ENCODE peak calls at places on chromosomes 13 and 19, in five cellular contexts. Q, R, Z, N and J are unnamed samples.

GRCh38 chr19:36638862-36639510 is 27.7 kb downstream of the ZNF461 start:
- DNase-seq in Q (no peak), R (no peak), Z (no peak), N (no peak), J (no peak)

GRCh38 chr13:113926301-113926761 is 47.5 kb downstream of the C13orf46 start:
- DNase-seq in Q (no peak), R (peak), Z (no peak), N (no peak), J (peak)

GRCh38 chr13:113548778-113549621 is 35.6 kb upstream of the TFDP1 start:
- DNase-seq in Q (no peak), R (peak), Z (peak), N (peak), J (no peak)

GRCh38 chr13:97310809-97311436 is 88.8 kb downstream of the MBNL2 start:
- DNase-seq in Q (no peak), R (no peak), Z (no peak), N (no peak), J (no peak)

GRCh38 chr19:51441410-51442390 is 16.6 kb downstream of the SIGLEC8 start:
- DNase-seq in Q (no peak), R (no peak), Z (no peak), N (no peak), J (no peak)

GRCh38 chr13:27283906-27284523 is 13.4 kb downstream of the RASL11A start:
- DNase-seq in Q (no peak), R (no peak), Z (no peak), N (no peak), J (no peak)

GRCh38 chr13:85194482-85194881 is 604.7 kb downstream of the SLITRK6 start:
- DNase-seq in Q (no peak), R (no peak), Z (no peak), N (no peak), J (no peak)

GRCh38 chr19:42198676-42199439 is 18.6 kb downstream of the DEDD2 start:
- DNase-seq in Q (no peak), R (no peak), Z (peak), N (no peak), J (no peak)

GRCh38 chr13:54958781-54959180 is 1930.2 kb downstream of the OLFM4 start:
- DNase-seq in Q (no peak), R (no peak), Z (no peak), N (no peak), J (no peak)

GRCh38 chr19:33815410-33816340 is 19.0 kb downstream of the KCTD15 start:
- DNase-seq in Q (no peak), R (no peak), Z (peak), N (no peak), J (no peak)

GRCh38 chr19:53394522-53394973 is 401 bp upstream of the ZNF765 start:
- DNase-seq in Q (peak), R (no peak), Z (peak), N (peak), J (no peak)

GRCh38 chr13:97366172-97366688 is 67.7 kb upstream of the RAP2A start:
- DNase-seq in Q (no peak), R (no peak), Z (no peak), N (no peak), J (no peak)

GRCh38 chr19:15114153-15114540 is 6.9 kb downstream of the SYDE1 start:
- DNase-seq in Q (no peak), R (no peak), Z (no peak), N (no peak), J (no peak)

GRCh38 chr13:62510906-62511655 is 1095.4 kb upstream of the PCDH20 start:
- DNase-seq in Q (no peak), R (no peak), Z (no peak), N (no peak), J (no peak)

GRCh38 chr13:101397742-101398141 is 18.6 kb downstream of the NALCN start:
- DNase-seq in Q (no peak), R (no peak), Z (no peak), N (no peak), J (peak)

GRCh38 chr19:38665219-38665931 is 17.9 kb downstream of the ACTN4 start:
- DNase-seq in Q (no peak), R (no peak), Z (no peak), N (no peak), J (no peak)

GRCh38 chr13:95440441-95441088 is 112.0 kb upstream of the CLDN10 start:
- DNase-seq in Q (no peak), R (no peak), Z (no peak), N (no peak), J (no peak)

GRCh38 chr19:2119916-2120785 is 23.4 kb downstream of the IZUMO4 start:
- DNase-seq in Q (no peak), R (no peak), Z (no peak), N (no peak), J (no peak)

GRCh38 chr13:31201341-31202024 is 1.7 kb downstream of the B3GLCT start:
- DNase-seq in Q (no peak), R (no peak), Z (no peak), N (peak), J (peak)

GRCh38 chr19:19059837-19060611 is 3.8 kb upstream of the SLC25A42 start:
- DNase-seq in Q (no peak), R (no peak), Z (no peak), N (no peak), J (no peak)

GRCh38 chr13:80235559-80236296 is 105.2 kb downstream of the SPRY2 start:
- DNase-seq in Q (no peak), R (no peak), Z (no peak), N (no peak), J (no peak)

GRCh38 chr19:52673014-52673413 is 34.9 kb upstream of the ZNF83 start:
- DNase-seq in Q (no peak), R (no peak), Z (no peak), N (no peak), J (no peak)

GRCh38 chr13:44819245-44819644 is 170.0 kb downstream of the NUFIP1 start:
- DNase-seq in Q (no peak), R (no peak), Z (peak), N (no peak), J (no peak)

GRCh38 chr19:48290341-48290922 is 20.6 kb downstream of the ZNF114 start:
- DNase-seq in Q (peak), R (no peak), Z (peak), N (peak), J (no peak)

GRCh38 chr19:47539747-47540311 is 25.0 kb upstream of the NAPA start:
- DNase-seq in Q (no peak), R (no peak), Z (no peak), N (no peak), J (no peak)

GRCh38 chr13:42495256-42495655 is 78.7 kb upstream of the TNFSF11 start:
- DNase-seq in Q (no peak), R (no peak), Z (no peak), N (no peak), J (no peak)

GRCh38 chr19:16527971-16528521 is 14.2 kb downstream of the CHERP start:
- DNase-seq in Q (peak), R (peak), Z (peak), N (peak), J (no peak)

GRCh38 chr13:89307278-89307677 is 1636.1 kb downstream of the SLITRK5 start:
- DNase-seq in Q (no peak), R (no peak), Z (no peak), N (no peak), J (no peak)

GRCh38 chr19:31102674-31103073 is 246.6 kb downstream of the TSHZ3 start:
- DNase-seq in Q (no peak), R (no peak), Z (no peak), N (no peak), J (no peak)

GRCh38 chr19:50332014-50332263 is 2.8 kb upstream of the KCNC3 start:
- DNase-seq in Q (no peak), R (no peak), Z (no peak), N (no peak), J (no peak)

GRCh38 chr19:33098023-33098652 is 17.2 kb downstream of the GPATCH1 start:
- DNase-seq in Q (no peak), R (peak), Z (no peak), N (no peak), J (no peak)

GRCh38 chr19:16375936-16376185 is 51.2 kb downstream of the KLF2 start:
- DNase-seq in Q (no peak), R (no peak), Z (no peak), N (no peak), J (no peak)

GRCh38 chr19:6421075-6422014 is 3.3 kb downstream of the KHSRP start:
- DNase-seq in Q (no peak), R (no peak), Z (no peak), N (no peak), J (no peak)

GRCh38 chr13:25172303-25172630 is 179 bp upstream of the AMER2 start:
- DNase-seq in Q (peak), R (no peak), Z (no peak), N (no peak), J (no peak)

GRCh38 chr13:25169951-25170553 is 2.0 kb downstream of the AMER2 start:
- DNase-seq in Q (no peak), R (no peak), Z (no peak), N (no peak), J (no peak)

GRCh38 chr13:25170554-25171107 is 1.5 kb downstream of the AMER2 start:
- DNase-seq in Q (peak), R (no peak), Z (peak), N (no peak), J (no peak)

GRCh38 chr13:25171517-25172302 is at the start of gene AMER2:
- DNase-seq in Q (peak), R (no peak), Z (peak), N (peak), J (no peak)

DNA sequence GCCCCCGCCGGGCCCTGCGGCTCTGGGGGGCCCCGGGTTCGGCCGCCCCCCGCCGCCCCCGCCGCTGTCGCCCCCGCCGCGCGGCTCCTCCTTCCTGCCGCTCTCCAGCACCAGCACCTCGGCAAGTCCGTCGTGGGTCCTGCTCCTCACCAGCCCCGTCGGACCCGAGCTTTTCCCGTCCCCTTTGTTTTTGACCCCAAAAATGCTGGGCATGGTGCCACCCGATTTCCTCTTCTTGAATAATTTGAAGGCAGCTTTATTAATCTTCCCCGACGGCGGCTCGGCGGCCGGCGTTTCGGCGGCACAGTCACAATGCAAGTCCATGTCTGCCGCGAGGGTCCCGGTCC is 945 bp downstream of the AMER2 start:
- DNase-seq in Q (no peak), R (no peak), Z (no peak), N (no peak), J (no peak)
- H3K4me3 ChIP-seq in Q (peak), R (peak), Z (peak), N (peak), J (peak)

GRCh38 chr19:45763691-45764294 is 5.3 kb downstream of the SIX5 start:
- DNase-seq in Q (no peak), R (no peak), Z (no peak), N (no peak), J (no peak)
- H3K4me3 ChIP-seq in Q (no peak), R (no peak), Z (no peak), N (no peak), J (no peak)

GRCh38 chr13:32256243-32256642 is 58.9 kb downstream of the ZAR1L start:
- DNase-seq in Q (no peak), R (no peak), Z (no peak), N (no peak), J (no peak)
- H3K4me3 ChIP-seq in Q (no peak), R (no peak), Z (no peak), N (no peak), J (no peak)

DNA sequence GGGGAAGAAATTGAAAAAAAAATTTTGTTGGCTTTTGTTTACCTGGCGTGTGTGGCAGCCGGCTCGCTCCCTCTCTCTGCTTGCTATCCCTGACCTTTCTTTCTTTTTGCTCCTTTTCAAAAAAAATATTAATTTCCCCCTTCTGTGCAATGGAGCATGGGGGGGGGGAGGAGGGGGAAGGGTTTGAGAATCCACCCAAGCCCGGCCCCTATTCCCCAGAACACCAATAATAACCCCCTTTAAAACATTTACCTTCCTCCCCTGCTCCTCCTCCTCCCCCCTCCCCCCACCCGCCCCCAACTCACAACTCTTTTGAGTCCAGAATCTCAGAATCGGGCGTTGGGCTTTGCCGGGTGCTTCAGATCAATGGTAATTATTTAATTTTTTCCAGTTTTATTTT is 28.4 kb downstream of the NFIX start:
- DNase-seq in Q (no peak), R (no peak), Z (no peak), N (no peak), J (no peak)
- H3K4me3 ChIP-seq in Q (no peak), R (peak), Z (peak), N (peak), J (peak)

GRCh38 chr19:12800873-12801465 is 631 bp downstream of the PRDX2 start:
- DNase-seq in Q (peak), R (peak), Z (peak), N (no peak), J (no peak)

GRCh38 chr19:12799723-12800343 is 1.8 kb downstream of the PRDX2 start:
- DNase-seq in Q (no peak), R (no peak), Z (no peak), N (no peak), J (no peak)

GRCh38 chr19:12802267-12803106 is 618 bp downstream of the THSD8 start:
- DNase-seq in Q (no peak), R (no peak), Z (no peak), N (no peak), J (no peak)

GRCh38 chr19:12801466-12802266 is at the start of the genes PRDX2 and THSD8:
- DNase-seq in Q (peak), R (peak), Z (peak), N (peak), J (no peak)

DNA sequence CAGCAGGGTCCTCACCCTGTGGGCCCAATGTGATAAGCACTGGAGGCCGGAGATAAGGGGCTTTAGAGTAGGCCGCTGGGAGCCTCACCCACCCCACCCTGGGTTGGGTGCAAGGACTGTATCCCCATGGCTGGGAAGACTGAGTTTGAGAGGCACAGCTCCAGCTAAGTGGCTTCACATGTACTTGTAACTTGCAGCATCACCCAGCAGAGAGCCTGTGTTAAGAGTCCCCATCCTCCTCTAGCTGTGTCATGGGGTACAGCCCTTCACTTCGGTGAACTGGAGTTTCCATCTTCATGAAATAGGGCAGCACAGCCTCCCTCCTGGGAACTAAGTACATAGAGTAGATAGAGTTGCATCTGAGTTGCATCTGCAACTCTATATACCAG is 1.3 kb downstream of the PRDX2 start:
- DNase-seq in Q (no peak), R (no peak), Z (no peak), N (no peak), J (no peak)
- H3K4me3 ChIP-seq in Q (peak), R (peak), Z (peak), N (peak), J (peak)

GRCh38 chr19:7870571-7871279 is 3.5 kb downstream of the PRR36 start:
- DNase-seq in Q (peak), R (peak), Z (peak), N (peak), J (no peak)

GRCh38 chr19:7868671-7869452 is 5.3 kb downstream of the PRR36 start:
- DNase-seq in Q (peak), R (peak), Z (peak), N (no peak), J (no peak)

GRCh38 chr19:7869453-7869909 is 4.7 kb downstream of the PRR36 start:
- DNase-seq in Q (peak), R (peak), Z (peak), N (no peak), J (no peak)

GRCh38 chr19:7871280-7871529 is 3.0 kb downstream of the PRR36 start:
- DNase-seq in Q (no peak), R (no peak), Z (no peak), N (no peak), J (no peak)

GRCh38 chr19:7869910-7870511 is 4.2 kb downstream of the PRR36 start:
- DNase-seq in Q (peak), R (no peak), Z (peak), N (peak), J (no peak)
- H3K4me3 ChIP-seq in Q (peak), R (peak), Z (no peak), N (no peak), J (peak)

DNA sequence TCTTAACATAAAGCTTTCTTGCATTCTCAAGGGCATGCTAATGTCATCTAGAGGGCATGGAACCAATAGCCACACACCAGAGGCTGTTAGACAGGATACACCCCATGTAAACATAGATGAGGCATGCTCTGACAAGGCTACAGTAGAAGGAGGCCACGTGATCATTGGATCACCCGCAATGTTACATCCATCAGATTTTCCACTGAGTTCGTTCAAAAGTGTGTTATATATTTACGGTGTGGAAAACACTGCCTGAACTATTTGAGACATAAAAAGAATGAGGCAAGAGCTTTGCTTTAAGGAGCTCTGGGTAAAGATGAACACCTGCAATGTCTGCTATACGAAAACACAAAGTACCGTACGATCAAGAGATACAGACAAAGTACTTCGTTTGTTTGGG is 817.5 kb upstream of the SLC10A2 start:
- DNase-seq in Q (no peak), R (no peak), Z (no peak), N (no peak), J (no peak)
- H3K4me3 ChIP-seq in Q (no peak), R (no peak), Z (no peak), N (no peak), J (no peak)

GRCh38 chr13:19962894-19963293 is 4.4 kb downstream of the ZMYM2 start:
- DNase-seq in Q (no peak), R (no peak), Z (no peak), N (no peak), J (no peak)
- H3K4me3 ChIP-seq in Q (peak), R (no peak), Z (no peak), N (no peak), J (no peak)

DNA sequence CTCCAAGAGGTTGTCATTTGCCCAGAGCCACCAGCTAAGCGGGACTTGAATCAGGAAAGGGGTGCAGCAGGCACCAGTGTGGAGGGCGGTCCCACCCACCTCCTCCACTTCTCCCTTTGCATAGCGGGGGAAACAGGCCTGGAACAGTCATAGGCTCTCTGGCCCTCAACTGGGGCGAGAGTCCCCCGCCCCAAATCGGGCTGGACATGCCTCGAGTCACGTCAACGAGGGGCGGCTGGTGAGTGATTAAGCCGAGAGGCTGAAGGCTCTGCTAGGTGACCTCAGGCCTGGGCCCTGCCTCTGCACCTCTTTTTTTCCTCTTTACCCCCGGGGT is 398 bp upstream of the ARRDC2 start:
- DNase-seq in Q (no peak), R (no peak), Z (no peak), N (no peak), J (no peak)
- H3K4me3 ChIP-seq in Q (peak), R (peak), Z (peak), N (peak), J (peak)